ENCODE peak calls at places on chromosomes 12 and 14, in five cellular contexts. F is HCT116, U is sigmoid colon, C is K562, I is HepG2. X is an unnamed sample.

GRCh38 chr14:92568621-92569479 is 55.3 kb downstream of the RIN3 start:
- DNase-seq in F (no peak), U (peak), C (no peak), I (no peak), X (no peak)

GRCh38 chr12:78746001-78746400 is 118.6 kb upstream of the SYT1 start:
- DNase-seq in F (no peak), U (no peak), C (no peak), I (no peak), X (no peak)

GRCh38 chr12:106642991-106643390 is 60.2 kb downstream of the RFX4 start:
- DNase-seq in F (no peak), U (no peak), C (no peak), I (no peak), X (no peak)

GRCh38 chr14:27006520-27006919 is 408.7 kb upstream of the NOVA1 start:
- DNase-seq in F (no peak), U (no peak), C (no peak), I (no peak), X (no peak)

GRCh38 chr12:46372852-46373302 is 304 bp upstream of the SLC38A2 start:
- DNase-seq in F (no peak), U (no peak), C (peak), I (no peak), X (no peak)

GRCh38 chr12:119992129-119992705 is 3.2 kb downstream of the BICDL1 start:
- DNase-seq in F (no peak), U (no peak), C (no peak), I (no peak), X (no peak)

GRCh38 chr12:38903596-38903995 is 1.8 kb downstream of the CPNE8 start:
- DNase-seq in F (no peak), U (no peak), C (no peak), I (no peak), X (no peak)

GRCh38 chr12:7868391-7868790 is 4.3 kb downstream of the SLC2A14 start:
- DNase-seq in F (no peak), U (no peak), C (no peak), I (no peak), X (no peak)

GRCh38 chr12:74988156-74988555 is 221.5 kb downstream of the KCNC2 start:
- DNase-seq in F (no peak), U (no peak), C (no peak), I (no peak), X (no peak)

GRCh38 chr14:75714993-75715392 is 53.9 kb downstream of the TTLL5 start:
- DNase-seq in F (no peak), U (no peak), C (no peak), I (no peak), X (no peak)

GRCh38 chr14:90375934-90376333 is 20.9 kb upstream of the CALM1 start:
- DNase-seq in F (no peak), U (no peak), C (no peak), I (no peak), X (no peak)

GRCh38 chr12:96265400-96265799 is 71.2 kb downstream of the ELK3 start:
- DNase-seq in F (no peak), U (no peak), C (no peak), I (no peak), X (no peak)

GRCh38 chr14:21039059-21039422 is 3.1 kb upstream of the RNASE7 start:
- DNase-seq in F (no peak), U (peak), C (no peak), I (peak), X (peak)

GRCh38 chr14:50109342-50109741 is 7.0 kb downstream of the VCPKMT start:
- DNase-seq in F (peak), U (no peak), C (no peak), I (peak), X (no peak)

GRCh38 chr12:122104844-122105243 is 26.3 kb downstream of the MLXIP start:
- DNase-seq in F (no peak), U (peak), C (no peak), I (no peak), X (no peak)

GRCh38 chr12:10362828-10363664 is 26.8 kb downstream of the KLRK1 start:
- DNase-seq in F (no peak), U (no peak), C (no peak), I (no peak), X (no peak)

GRCh38 chr12:93135286-93136239 is 206.5 kb upstream of the EEA1 start:
- DNase-seq in F (no peak), U (no peak), C (no peak), I (peak), X (no peak)

GRCh38 chr12:117207675-117208074 is 17.4 kb upstream of the FBXO21 start:
- DNase-seq in F (no peak), U (no peak), C (no peak), I (no peak), X (no peak)

GRCh38 chr12:111437816-111438454 is 32.2 kb downstream of the SH2B3 start:
- DNase-seq in F (no peak), U (no peak), C (no peak), I (no peak), X (no peak)

GRCh38 chr14:91111443-91111842 is 2.4 kb upstream of the DGLUCY start:
- DNase-seq in F (no peak), U (no peak), C (no peak), I (no peak), X (no peak)

GRCh38 chr12:52205584-52206308 is 13.9 kb upstream of the KRT80 start:
- DNase-seq in F (no peak), U (peak), C (no peak), I (no peak), X (no peak)

GRCh38 chr12:90027889-90028570 is 319.4 kb upstream of the ATP2B1 start:
- DNase-seq in F (no peak), U (no peak), C (no peak), I (no peak), X (no peak)

GRCh38 chr12:42407306-42407705 is 81.3 kb downstream of the PPHLN1 start:
- DNase-seq in F (no peak), U (no peak), C (no peak), I (no peak), X (no peak)

GRCh38 chr12:8773456-8773855 is 49.0 kb upstream of the A2ML1 start:
- DNase-seq in F (no peak), U (no peak), C (no peak), I (no peak), X (no peak)

GRCh38 chr14:99479903-99480855 is 480 bp downstream of the SETD3 start:
- DNase-seq in F (peak), U (peak), C (peak), I (peak), X (no peak)

GRCh38 chr12:52004042-52004648 is 2.6 kb upstream of the TAMALIN start:
- DNase-seq in F (no peak), U (peak), C (peak), I (peak), X (no peak)

GRCh38 chr12:120324841-120325417 is 2.6 kb downstream of the PLA2G1B start:
- DNase-seq in F (no peak), U (no peak), C (no peak), I (no peak), X (no peak)

GRCh38 chr12:24948816-24949722 is at the start of gene BCAT1:
- DNase-seq in F (no peak), U (peak), C (peak), I (peak), X (no peak)

GRCh38 chr12:109612975-109613502 is 39.4 kb downstream of the MVK start:
- DNase-seq in F (no peak), U (no peak), C (peak), I (peak), X (no peak)

GRCh38 chr14:96576359-96576758 is 74.2 kb downstream of the PAPOLA start:
- DNase-seq in F (no peak), U (no peak), C (no peak), I (no peak), X (no peak)
- TF ChIP-seq POLR2AphosphoS5 in F (no peak), U (no peak), C (no peak), I (no peak), X (no peak)

DNA sequence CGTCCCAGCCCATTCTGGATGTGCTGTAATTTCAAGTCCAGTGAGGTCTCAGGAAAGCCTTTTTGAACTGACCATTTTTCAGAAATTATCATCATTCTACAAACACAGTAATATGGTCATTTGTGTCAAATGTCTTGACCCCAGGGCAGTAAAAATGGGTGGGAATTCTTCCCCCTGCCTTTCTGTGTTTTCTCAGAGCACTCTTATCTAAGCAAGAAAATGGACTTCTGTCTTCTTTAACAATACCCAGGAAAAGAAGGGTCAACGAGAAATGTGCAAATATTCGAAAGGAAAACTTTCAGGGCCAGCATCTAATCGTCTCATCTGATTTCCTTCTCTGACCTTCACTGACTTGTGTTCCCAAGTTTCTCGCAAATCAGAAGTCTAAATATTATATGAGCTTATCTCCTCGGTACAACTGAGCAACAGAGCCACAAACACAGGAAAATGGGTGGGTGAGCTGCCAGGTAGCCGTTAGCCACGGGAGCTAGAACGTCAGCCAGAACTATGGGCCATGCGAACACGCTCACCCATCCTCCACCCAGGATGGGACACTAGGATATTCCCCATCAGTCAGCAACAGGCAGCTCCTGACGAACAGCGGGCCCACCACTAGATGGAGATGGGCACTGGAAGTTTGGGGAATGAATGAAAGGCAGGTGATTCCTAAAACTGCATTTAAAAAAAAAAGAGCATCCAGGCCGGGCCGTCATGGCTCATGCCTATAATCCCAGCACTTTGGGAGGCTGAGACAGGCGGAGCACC is 57.1 kb downstream of the VWF start:
- DNase-seq in F (peak), U (no peak), C (peak), I (peak), X (no peak)
- TF ChIP-seq POLR2A in F (no peak), U (no peak), C (no peak), I (no peak), X (no peak)

GRCh38 chr12:128792881-128793280 is 30.9 kb downstream of the SLC15A4 start:
- DNase-seq in F (no peak), U (peak), C (no peak), I (no peak), X (no peak)

GRCh38 chr12:128796439-128797118 is 27.2 kb downstream of the SLC15A4 start:
- DNase-seq in F (no peak), U (peak), C (no peak), I (no peak), X (no peak)

GRCh38 chr12:128792398-128792797 is 31.4 kb downstream of the SLC15A4 start:
- DNase-seq in F (no peak), U (peak), C (no peak), I (no peak), X (no peak)

GRCh38 chr12:128795530-128796361 is 28.0 kb downstream of the SLC15A4 start:
- DNase-seq in F (no peak), U (peak), C (no peak), I (no peak), X (no peak)

GRCh38 chr12:128794661-128795529 is 28.9 kb downstream of the SLC15A4 start:
- DNase-seq in F (no peak), U (peak), C (no peak), I (no peak), X (no peak)
- H3K27ac ChIP-seq in F (no peak), U (no peak), C (no peak), I (no peak), X (no peak)

DNA sequence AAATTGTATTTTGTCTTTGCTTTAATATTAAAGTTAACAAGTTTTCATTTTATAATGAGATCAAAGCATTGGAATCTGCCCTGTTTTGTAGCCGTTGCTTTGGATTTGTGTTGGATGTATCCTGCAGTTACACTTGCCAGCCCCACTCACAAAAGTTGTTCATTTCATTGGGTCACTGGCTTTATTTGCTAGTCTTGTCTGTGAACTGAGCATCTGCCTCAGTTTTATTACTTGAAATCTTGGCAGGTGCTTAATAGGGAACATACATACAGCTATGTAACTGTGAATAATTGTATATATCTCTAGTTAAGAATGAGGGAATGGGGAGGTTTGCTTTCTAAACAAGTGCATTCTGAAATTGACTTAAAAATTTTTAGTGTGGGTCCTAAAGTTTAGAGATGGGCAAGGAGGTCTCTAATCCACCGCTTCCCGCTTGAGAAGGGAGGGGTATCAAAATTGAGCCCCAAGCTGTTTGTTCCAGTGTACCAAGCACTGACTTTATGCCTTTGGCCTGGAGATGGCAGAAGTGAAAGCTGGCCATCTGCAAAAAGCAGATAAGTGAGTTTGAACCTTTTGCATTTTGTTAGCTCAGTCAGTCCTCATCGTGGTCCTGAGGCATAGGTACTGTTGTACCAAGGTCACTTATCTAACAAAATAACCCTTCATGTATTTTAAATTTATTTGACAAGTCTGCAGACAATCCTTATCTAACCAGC is 9.3 kb downstream of the EIF5 start:
- DNase-seq in F (no peak), U (no peak), C (no peak), I (no peak), X (no peak)
- TF ChIP-seq POLR2AphosphoS5 in F (no peak), U (no peak), C (peak), I (peak), X (no peak)

DNA sequence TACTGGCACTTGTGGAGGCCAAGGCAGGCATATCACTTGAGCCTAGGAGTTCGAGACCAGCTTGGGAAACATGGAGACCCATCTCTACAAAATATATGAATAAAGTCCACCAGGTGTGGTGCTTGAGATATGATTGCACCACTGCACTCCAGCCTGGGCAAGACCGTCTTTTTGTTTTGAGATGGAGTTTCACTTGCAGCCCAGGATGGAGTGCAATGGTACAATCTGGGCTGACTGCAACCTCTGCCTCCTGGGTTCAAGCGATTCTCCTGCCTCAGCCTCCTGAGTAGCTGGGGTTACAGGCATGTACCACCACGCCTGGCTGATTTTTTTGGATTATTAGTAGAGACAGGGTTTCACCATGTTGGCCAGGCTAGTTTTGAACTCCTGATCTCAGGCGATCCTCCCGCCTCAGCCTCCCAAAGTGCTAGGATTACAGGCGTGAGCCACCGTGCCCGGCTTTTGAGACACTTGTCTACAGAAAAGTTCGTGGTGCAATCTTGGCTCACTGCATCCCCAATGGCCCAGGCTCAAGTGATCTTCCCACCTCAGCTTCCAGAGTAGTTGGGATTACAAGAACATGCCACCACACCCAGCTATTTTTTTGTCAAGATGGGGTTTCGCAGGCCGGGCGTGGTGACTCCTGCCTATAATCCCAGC is 16.3 kb upstream of the ATP5F1B start:
- DNase-seq in F (no peak), U (no peak), C (no peak), I (no peak), X (no peak)
- TF ChIP-seq POLR2A in F (no peak), U (no peak), C (peak), I (no peak), X (no peak)

DNA sequence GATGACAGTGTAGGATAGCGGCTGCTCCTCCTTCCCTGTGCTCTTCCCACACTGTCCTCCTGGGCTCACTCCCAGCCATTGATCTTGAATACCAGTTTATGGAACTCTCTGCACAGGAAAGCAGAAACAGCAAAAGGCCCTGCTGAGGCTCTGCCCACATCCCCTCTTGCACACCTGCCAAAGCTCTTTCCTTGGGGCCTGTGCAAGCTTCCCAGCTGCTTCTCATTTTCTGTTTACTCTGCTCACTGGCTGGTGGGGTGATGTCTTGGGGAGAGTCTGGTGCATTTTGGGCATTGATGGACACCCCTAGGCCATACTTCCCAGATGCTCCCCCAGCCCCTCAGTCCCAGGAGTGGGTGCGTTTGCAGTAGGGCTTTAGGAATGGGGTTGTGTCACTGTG is 361.8 kb downstream of the TMEM121 start:
- DNase-seq in F (no peak), U (no peak), C (no peak), I (no peak), X (no peak)
- H3K27ac ChIP-seq in F (no peak), U (no peak), C (no peak), I (no peak), X (no peak)

GRCh38 chr12:22256076-22256475 is 78.4 kb downstream of the ST8SIA1 start:
- DNase-seq in F (no peak), U (no peak), C (no peak), I (no peak), X (no peak)
- TF ChIP-seq POLR2AphosphoS5 in F (no peak), U (peak), C (no peak), I (no peak), X (no peak)

DNA sequence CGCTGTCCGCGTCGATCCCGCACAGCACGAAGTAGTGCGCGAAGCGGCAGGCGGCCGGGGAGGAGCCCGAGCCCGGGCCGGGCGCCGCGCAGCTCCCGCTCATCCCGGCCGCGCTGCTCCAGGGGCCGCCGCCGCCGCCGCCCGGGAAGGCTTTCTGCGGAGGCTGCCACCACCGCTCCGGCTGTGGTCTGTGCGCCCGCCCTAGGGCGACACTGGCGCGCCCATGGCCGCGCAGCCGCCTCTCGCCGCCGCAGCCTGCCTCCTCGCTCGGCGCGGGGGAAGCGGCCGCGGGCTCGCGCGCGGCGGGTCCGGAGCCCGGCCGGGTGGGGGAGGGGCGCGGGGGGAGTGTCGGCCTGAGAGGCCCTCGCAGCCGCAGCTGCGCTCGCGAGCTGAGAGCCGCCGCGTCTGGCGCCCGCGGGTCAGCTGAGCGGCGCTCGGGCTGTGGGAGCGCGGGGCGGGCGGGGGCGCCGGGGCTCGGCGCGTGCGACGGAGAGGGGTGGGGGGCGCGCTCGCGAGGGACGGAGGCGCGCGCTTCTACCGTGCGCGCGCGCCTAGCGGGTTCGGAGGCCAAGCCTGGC is at the start of gene DENND5B:
- DNase-seq in F (no peak), U (peak), C (peak), I (peak), X (no peak)
- TF ChIP-seq POLR2A in F (no peak), U (no peak), C (no peak), I (peak), X (no peak)

GRCh38 chr12:70637686-70638085 is 457 bp upstream of the PTPRB start:
- DNase-seq in F (no peak), U (no peak), C (no peak), I (no peak), X (no peak)
- H3K27ac ChIP-seq in F (no peak), U (no peak), C (no peak), I (no peak), X (no peak)

X was measured in vagina.